ENCODE peak calls at places on chromosomes 6 and 20, in ten cellular contexts. One of them, this sample, is unnamed.

GRCh38 chr6:35327349-35328027 is 14.9 kb upstream of the PPARD start:
- DNase-seq in amygdala: peak; percentile 6
- DNase-seq in activated T-cell treated with anti-CD3 and anti-CD28 coated beads, Interleukin-2, amount 50 U/mL, for 72 hours: peak; percentile 77
- DNase-seq in KBM-7: peak; percentile 76
- DNase-seq in ACHN: peak; percentile 55
- DNase-seq in activated naive CD8-positive, alpha-beta T cell treated with anti-CD3 and anti-CD28 coated beads, Interleukin-2, amount 50 U/mL, for 24 hours: peak; percentile 73
- DNase-seq in adrenal gland: peak; percentile 78
- DNase-seq in GM12892: peak; percentile 51
- DNase-seq in hypothalamus: peak; percentile 26
- DNase-seq in nucleus accumbens: no peak
- DNase-seq in this sample: no peak

GRCh38 chr6:20644667-20645370 is 110.6 kb downstream of the CDKAL1 start:
- DNase-seq in adrenal gland: no peak
- DNase-seq in activated T-cell treated with anti-CD3 and anti-CD28 coated beads, Interleukin-2, amount 50 U/mL, for 72 hours: no peak
- DNase-seq in amygdala: no peak
- DNase-seq in activated naive CD8-positive, alpha-beta T cell treated with anti-CD3 and anti-CD28 coated beads, Interleukin-2, amount 50 U/mL, for 24 hours: no peak
- DNase-seq in ACHN: no peak
- DNase-seq in GM12892: no peak
- DNase-seq in hypothalamus: no peak
- DNase-seq in nucleus accumbens: no peak
- DNase-seq in KBM-7: no peak
- DNase-seq in this sample: no peak

GRCh38 chr6:42339991-42340401 is 111.7 kb downstream of the TRERF1 start:
- DNase-seq in GM12892: peak; percentile 47
- DNase-seq in KBM-7: no peak
- DNase-seq in nucleus accumbens: no peak
- DNase-seq in hypothalamus: no peak
- DNase-seq in activated naive CD8-positive, alpha-beta T cell treated with anti-CD3 and anti-CD28 coated beads, Interleukin-2, amount 50 U/mL, for 24 hours: peak; percentile 41
- DNase-seq in amygdala: no peak
- DNase-seq in adrenal gland: no peak
- DNase-seq in ACHN: no peak
- DNase-seq in activated T-cell treated with anti-CD3 and anti-CD28 coated beads, Interleukin-2, amount 50 U/mL, for 72 hours: peak; percentile 82
- DNase-seq in this sample: no peak

GRCh38 chr6:42428326-42429041 is 23.2 kb downstream of the TRERF1 start:
- DNase-seq in KBM-7: no peak
- DNase-seq in ACHN: no peak
- DNase-seq in adrenal gland: peak; percentile 83
- DNase-seq in hypothalamus: no peak
- DNase-seq in activated naive CD8-positive, alpha-beta T cell treated with anti-CD3 and anti-CD28 coated beads, Interleukin-2, amount 50 U/mL, for 24 hours: no peak
- DNase-seq in GM12892: peak; percentile 66
- DNase-seq in nucleus accumbens: no peak
- DNase-seq in amygdala: no peak
- DNase-seq in activated T-cell treated with anti-CD3 and anti-CD28 coated beads, Interleukin-2, amount 50 U/mL, for 72 hours: peak; percentile 35
- DNase-seq in this sample: peak; percentile 61

GRCh38 chr20:44572551-44573500 is 9.6 kb upstream of the PKIG start:
- DNase-seq in nucleus accumbens: peak; percentile 64
- DNase-seq in activated naive CD8-positive, alpha-beta T cell treated with anti-CD3 and anti-CD28 coated beads, Interleukin-2, amount 50 U/mL, for 24 hours: no peak
- DNase-seq in ACHN: peak; percentile 50
- DNase-seq in GM12892: no peak
- DNase-seq in amygdala: peak; percentile 68
- DNase-seq in activated T-cell treated with anti-CD3 and anti-CD28 coated beads, Interleukin-2, amount 50 U/mL, for 72 hours: no peak
- DNase-seq in KBM-7: no peak
- DNase-seq in adrenal gland: peak; percentile 86
- DNase-seq in hypothalamus: peak; percentile 9
- DNase-seq in this sample: no peak

GRCh38 chr6:43435682-43436437 is 8.5 kb downstream of the ABCC10 start:
- DNase-seq in activated T-cell treated with anti-CD3 and anti-CD28 coated beads, Interleukin-2, amount 50 U/mL, for 72 hours: no peak
- DNase-seq in nucleus accumbens: no peak
- DNase-seq in ACHN: no peak
- DNase-seq in activated naive CD8-positive, alpha-beta T cell treated with anti-CD3 and anti-CD28 coated beads, Interleukin-2, amount 50 U/mL, for 24 hours: no peak
- DNase-seq in amygdala: no peak
- DNase-seq in adrenal gland: no peak
- DNase-seq in GM12892: no peak
- DNase-seq in hypothalamus: no peak
- DNase-seq in KBM-7: no peak
- DNase-seq in this sample: no peak

GRCh38 chr6:152085533-152085932 is 278.1 kb downstream of the ESR1 start:
- DNase-seq in adrenal gland: no peak
- DNase-seq in activated naive CD8-positive, alpha-beta T cell treated with anti-CD3 and anti-CD28 coated beads, Interleukin-2, amount 50 U/mL, for 24 hours: no peak
- DNase-seq in ACHN: no peak
- DNase-seq in amygdala: no peak
- DNase-seq in activated T-cell treated with anti-CD3 and anti-CD28 coated beads, Interleukin-2, amount 50 U/mL, for 72 hours: no peak
- DNase-seq in nucleus accumbens: no peak
- DNase-seq in hypothalamus: no peak
- DNase-seq in GM12892: no peak
- DNase-seq in KBM-7: no peak
- DNase-seq in this sample: no peak

GRCh38 chr6:36633915-36634314 is 39.8 kb downstream of the SRSF3 start:
- DNase-seq in activated T-cell treated with anti-CD3 and anti-CD28 coated beads, Interleukin-2, amount 50 U/mL, for 72 hours: no peak
- DNase-seq in adrenal gland: peak; percentile 70
- DNase-seq in nucleus accumbens: no peak
- DNase-seq in activated naive CD8-positive, alpha-beta T cell treated with anti-CD3 and anti-CD28 coated beads, Interleukin-2, amount 50 U/mL, for 24 hours: no peak
- DNase-seq in ACHN: no peak
- DNase-seq in KBM-7: no peak
- DNase-seq in GM12892: no peak
- DNase-seq in amygdala: no peak
- DNase-seq in hypothalamus: no peak
- DNase-seq in this sample: peak; percentile 81

GRCh38 chr20:39659010-39659409 is 696.9 kb downstream of the DHX35 start:
- DNase-seq in hypothalamus: no peak
- DNase-seq in activated naive CD8-positive, alpha-beta T cell treated with anti-CD3 and anti-CD28 coated beads, Interleukin-2, amount 50 U/mL, for 24 hours: no peak
- DNase-seq in activated T-cell treated with anti-CD3 and anti-CD28 coated beads, Interleukin-2, amount 50 U/mL, for 72 hours: no peak
- DNase-seq in adrenal gland: no peak
- DNase-seq in nucleus accumbens: no peak
- DNase-seq in amygdala: no peak
- DNase-seq in GM12892: no peak
- DNase-seq in ACHN: no peak
- DNase-seq in KBM-7: no peak
- DNase-seq in this sample: no peak

GRCh38 chr6:34360556-34360955 is 31.9 kb downstream of the NUDT3 start:
- DNase-seq in activated naive CD8-positive, alpha-beta T cell treated with anti-CD3 and anti-CD28 coated beads, Interleukin-2, amount 50 U/mL, for 24 hours: no peak
- DNase-seq in hypothalamus: no peak
- DNase-seq in GM12892: no peak
- DNase-seq in nucleus accumbens: no peak
- DNase-seq in activated T-cell treated with anti-CD3 and anti-CD28 coated beads, Interleukin-2, amount 50 U/mL, for 72 hours: no peak
- DNase-seq in adrenal gland: no peak
- DNase-seq in amygdala: no peak
- DNase-seq in ACHN: no peak
- DNase-seq in KBM-7: no peak
- DNase-seq in this sample: no peak

GRCh38 chr20:4985658-4986057 is 15.7 kb downstream of the SLC23A2 start:
- DNase-seq in activated T-cell treated with anti-CD3 and anti-CD28 coated beads, Interleukin-2, amount 50 U/mL, for 72 hours: no peak
- DNase-seq in hypothalamus: no peak
- DNase-seq in amygdala: no peak
- DNase-seq in adrenal gland: no peak
- DNase-seq in KBM-7: peak; percentile 45
- DNase-seq in activated naive CD8-positive, alpha-beta T cell treated with anti-CD3 and anti-CD28 coated beads, Interleukin-2, amount 50 U/mL, for 24 hours: no peak
- DNase-seq in nucleus accumbens: no peak
- DNase-seq in GM12892: no peak
- DNase-seq in ACHN: no peak
- DNase-seq in this sample: no peak

GRCh38 chr6:38814761-38815160 is 99.7 kb downstream of the DNAH8 start:
- DNase-seq in hypothalamus: no peak
- DNase-seq in activated naive CD8-positive, alpha-beta T cell treated with anti-CD3 and anti-CD28 coated beads, Interleukin-2, amount 50 U/mL, for 24 hours: no peak
- DNase-seq in amygdala: no peak
- DNase-seq in GM12892: no peak
- DNase-seq in activated T-cell treated with anti-CD3 and anti-CD28 coated beads, Interleukin-2, amount 50 U/mL, for 72 hours: no peak
- DNase-seq in nucleus accumbens: no peak
- DNase-seq in adrenal gland: no peak
- DNase-seq in ACHN: no peak
- DNase-seq in KBM-7: no peak
- DNase-seq in this sample: no peak

GRCh38 chr20:48482790-48483189 is 345.0 kb downstream of the PREX1 start:
- DNase-seq in KBM-7: no peak
- DNase-seq in activated naive CD8-positive, alpha-beta T cell treated with anti-CD3 and anti-CD28 coated beads, Interleukin-2, amount 50 U/mL, for 24 hours: no peak
- DNase-seq in amygdala: no peak
- DNase-seq in nucleus accumbens: no peak
- DNase-seq in GM12892: no peak
- DNase-seq in hypothalamus: no peak
- DNase-seq in ACHN: no peak
- DNase-seq in activated T-cell treated with anti-CD3 and anti-CD28 coated beads, Interleukin-2, amount 50 U/mL, for 72 hours: no peak
- DNase-seq in adrenal gland: no peak
- DNase-seq in this sample: no peak

GRCh38 chr6:148874698-148875293 is 128.0 kb downstream of the UST start:
- DNase-seq in ACHN: no peak
- DNase-seq in activated T-cell treated with anti-CD3 and anti-CD28 coated beads, Interleukin-2, amount 50 U/mL, for 72 hours: no peak
- DNase-seq in amygdala: no peak
- DNase-seq in adrenal gland: no peak
- DNase-seq in activated naive CD8-positive, alpha-beta T cell treated with anti-CD3 and anti-CD28 coated beads, Interleukin-2, amount 50 U/mL, for 24 hours: no peak
- DNase-seq in hypothalamus: no peak
- DNase-seq in GM12892: no peak
- DNase-seq in KBM-7: no peak
- DNase-seq in nucleus accumbens: no peak
- DNase-seq in this sample: no peak

GRCh38 chr20:51579137-51579536 is 36.6 kb upstream of the NFATC2 start:
- DNase-seq in adrenal gland: no peak
- DNase-seq in ACHN: peak; percentile 3
- DNase-seq in amygdala: no peak
- DNase-seq in KBM-7: no peak
- DNase-seq in nucleus accumbens: no peak
- DNase-seq in activated naive CD8-positive, alpha-beta T cell treated with anti-CD3 and anti-CD28 coated beads, Interleukin-2, amount 50 U/mL, for 24 hours: no peak
- DNase-seq in hypothalamus: no peak
- DNase-seq in activated T-cell treated with anti-CD3 and anti-CD28 coated beads, Interleukin-2, amount 50 U/mL, for 72 hours: no peak
- DNase-seq in GM12892: no peak
- DNase-seq in this sample: no peak

GRCh38 chr6:134295953-134296553 is 21.9 kb downstream of the SGK1 start:
- DNase-seq in adrenal gland: peak; percentile 92
- DNase-seq in ACHN: peak; percentile 71
- DNase-seq in activated T-cell treated with anti-CD3 and anti-CD28 coated beads, Interleukin-2, amount 50 U/mL, for 72 hours: no peak
- DNase-seq in activated naive CD8-positive, alpha-beta T cell treated with anti-CD3 and anti-CD28 coated beads, Interleukin-2, amount 50 U/mL, for 24 hours: no peak
- DNase-seq in nucleus accumbens: no peak
- DNase-seq in KBM-7: peak; percentile 84
- DNase-seq in amygdala: no peak
- DNase-seq in hypothalamus: no peak
- DNase-seq in GM12892: no peak
- DNase-seq in this sample: no peak

GRCh38 chr6:39167866-39168625 is 53.1 kb upstream of the SAYSD1 start:
- DNase-seq in hypothalamus: no peak
- DNase-seq in activated naive CD8-positive, alpha-beta T cell treated with anti-CD3 and anti-CD28 coated beads, Interleukin-2, amount 50 U/mL, for 24 hours: no peak
- DNase-seq in GM12892: no peak
- DNase-seq in adrenal gland: no peak
- DNase-seq in nucleus accumbens: no peak
- DNase-seq in ACHN: no peak
- DNase-seq in amygdala: no peak
- DNase-seq in KBM-7: no peak
- DNase-seq in activated T-cell treated with anti-CD3 and anti-CD28 coated beads, Interleukin-2, amount 50 U/mL, for 72 hours: no peak
- DNase-seq in this sample: no peak

GRCh38 chr20:46076806-46077205 is 13.0 kb downstream of the NCOA5 start:
- DNase-seq in ACHN: no peak
- DNase-seq in adrenal gland: no peak
- DNase-seq in activated naive CD8-positive, alpha-beta T cell treated with anti-CD3 and anti-CD28 coated beads, Interleukin-2, amount 50 U/mL, for 24 hours: no peak
- DNase-seq in GM12892: no peak
- DNase-seq in amygdala: no peak
- DNase-seq in hypothalamus: no peak
- DNase-seq in activated T-cell treated with anti-CD3 and anti-CD28 coated beads, Interleukin-2, amount 50 U/mL, for 72 hours: no peak
- DNase-seq in KBM-7: no peak
- DNase-seq in nucleus accumbens: no peak
- DNase-seq in this sample: no peak

GRCh38 chr20:35523298-35523888 is 6.1 kb downstream of the C20orf173 start:
- DNase-seq in nucleus accumbens: no peak
- DNase-seq in amygdala: no peak
- DNase-seq in KBM-7: peak; percentile 53
- DNase-seq in hypothalamus: no peak
- DNase-seq in adrenal gland: no peak
- DNase-seq in ACHN: peak; percentile 31
- DNase-seq in activated T-cell treated with anti-CD3 and anti-CD28 coated beads, Interleukin-2, amount 50 U/mL, for 72 hours: peak; percentile 29
- DNase-seq in GM12892: peak; percentile 45
- DNase-seq in activated naive CD8-positive, alpha-beta T cell treated with anti-CD3 and anti-CD28 coated beads, Interleukin-2, amount 50 U/mL, for 24 hours: peak; percentile 37
- DNase-seq in this sample: no peak

GRCh38 chr6:137271245-137272183 is 52.3 kb upstream of the IFNGR1 start:
- DNase-seq in ACHN: peak; percentile 65
- DNase-seq in activated T-cell treated with anti-CD3 and anti-CD28 coated beads, Interleukin-2, amount 50 U/mL, for 72 hours: no peak
- DNase-seq in hypothalamus: no peak
- DNase-seq in adrenal gland: no peak
- DNase-seq in KBM-7: peak; percentile 56
- DNase-seq in amygdala: no peak
- DNase-seq in GM12892: no peak
- DNase-seq in nucleus accumbens: no peak
- DNase-seq in activated naive CD8-positive, alpha-beta T cell treated with anti-CD3 and anti-CD28 coated beads, Interleukin-2, amount 50 U/mL, for 24 hours: no peak
- DNase-seq in this sample: no peak